ENCODE peak calls at places on chromosomes 16 and 17, in four cellular contexts. One of them, this sample, is unnamed.

GRCh38 chr16:58099097-58099955 is 29.9 kb downstream of the CFAP20 start:
- DNase-seq in astrocyte of the cerebellum: no peak
- DNase-seq in Calu3: no peak
- DNase-seq in uterus: no peak
- DNase-seq in this sample: no peak

GRCh38 chr16:61890346-61890745 is 145.9 kb downstream of the CDH8 start:
- DNase-seq in astrocyte of the cerebellum: no peak
- DNase-seq in Calu3: no peak
- DNase-seq in uterus: no peak
- DNase-seq in this sample: no peak

GRCh38 chr17:45230410-45230786 is 8.7 kb downstream of the FMNL1 start:
- DNase-seq in astrocyte of the cerebellum: no peak
- DNase-seq in Calu3: no peak
- DNase-seq in uterus: no peak
- DNase-seq in this sample: no peak

GRCh38 chr16:80670170-80670865 is 129.5 kb downstream of the DYNLRB2 start:
- DNase-seq in astrocyte of the cerebellum: no peak
- DNase-seq in Calu3: no peak
- DNase-seq in uterus: no peak
- DNase-seq in this sample: no peak

GRCh38 chr17:44926841-44927525 is 11.7 kb upstream of the GFAP start:
- DNase-seq in astrocyte of the cerebellum: no peak
- DNase-seq in Calu3: no peak
- DNase-seq in uterus: no peak
- DNase-seq in this sample: no peak

GRCh38 chr16:1677339-1677738 is 740 bp upstream of the JPT2 start:
- DNase-seq in astrocyte of the cerebellum: no peak
- DNase-seq in Calu3: no peak
- DNase-seq in uterus: no peak
- DNase-seq in this sample: no peak

GRCh38 chr17:21537302-21537701 is 155.0 kb upstream of the KCNJ18 start:
- DNase-seq in astrocyte of the cerebellum: no peak
- DNase-seq in Calu3: no peak
- DNase-seq in uterus: no peak
- DNase-seq in this sample: no peak

GRCh38 chr17:31680126-31680525 is 178.9 kb downstream of the COPRS start:
- DNase-seq in astrocyte of the cerebellum: no peak
- DNase-seq in Calu3: no peak
- DNase-seq in uterus: no peak
- DNase-seq in this sample: no peak

GRCh38 chr17:78241277-78242023 is 10.0 kb downstream of the TMEM235 start:
- DNase-seq in astrocyte of the cerebellum: no peak
- DNase-seq in Calu3: no peak
- DNase-seq in uterus: no peak
- DNase-seq in this sample: no peak

GRCh38 chr17:17558431-17558830 is 33.1 kb downstream of the PEMT start:
- DNase-seq in astrocyte of the cerebellum: no peak
- DNase-seq in Calu3: no peak
- DNase-seq in uterus: no peak
- DNase-seq in this sample: no peak

GRCh38 chr16:17396762-17397498 is 73.8 kb downstream of the XYLT1 start:
- DNase-seq in astrocyte of the cerebellum: no peak
- DNase-seq in Calu3: peak; percentile 68
- DNase-seq in uterus: no peak
- DNase-seq in this sample: no peak

GRCh38 chr17:73165616-73166404 is 1.0 kb downstream of the SSTR2 start:
- DNase-seq in astrocyte of the cerebellum: no peak
- DNase-seq in Calu3: peak; percentile 13
- DNase-seq in uterus: no peak
- DNase-seq in this sample: peak; percentile 38

GRCh38 chr17:48024149-48025039 is 13.2 kb downstream of the COPZ2 start:
- DNase-seq in astrocyte of the cerebellum: no peak
- DNase-seq in Calu3: peak; percentile 82
- DNase-seq in uterus: peak; percentile 39
- DNase-seq in this sample: peak; percentile 44

GRCh38 chr17:28718317-28718672 is 627 bp upstream of the RAB34 start:
- DNase-seq in astrocyte of the cerebellum: no peak
- DNase-seq in Calu3: no peak
- DNase-seq in uterus: no peak
- DNase-seq in this sample: no peak

GRCh38 chr16:86378831-86379504 is 131.4 kb upstream of the FOXF1 start:
- DNase-seq in astrocyte of the cerebellum: no peak
- DNase-seq in Calu3: no peak
- DNase-seq in uterus: no peak
- DNase-seq in this sample: no peak

GRCh38 chr17:43723697-43724359 is 34.8 kb downstream of the SOST start:
- DNase-seq in astrocyte of the cerebellum: no peak
- DNase-seq in Calu3: peak; percentile 13
- DNase-seq in uterus: no peak
- DNase-seq in this sample: no peak

GRCh38 chr16:87601322-87602004 is 845 bp upstream of the JPH3 start:
- DNase-seq in astrocyte of the cerebellum: no peak
- DNase-seq in Calu3: no peak
- DNase-seq in uterus: no peak
- DNase-seq in this sample: no peak

GRCh38 chr16:89616576-89617437 is 3.4 kb downstream of the DPEP1 start:
- DNase-seq in astrocyte of the cerebellum: no peak
- DNase-seq in Calu3: no peak
- DNase-seq in uterus: no peak
- DNase-seq in this sample: no peak

GRCh38 chr16:24975428-24975889 is 39.7 kb downstream of the ARHGAP17 start:
- DNase-seq in astrocyte of the cerebellum: no peak
- DNase-seq in Calu3: peak; percentile 21
- DNase-seq in uterus: no peak
- DNase-seq in this sample: no peak

GRCh38 chr17:38460082-38460715 is 31.9 kb downstream of the ARHGAP23 start:
- DNase-seq in astrocyte of the cerebellum: no peak
- DNase-seq in Calu3: no peak
- DNase-seq in uterus: no peak
- DNase-seq in this sample: no peak

GRCh38 chr17:35372846-35373531 is 432 bp downstream of the SLFN11 start:
- DNase-seq in astrocyte of the cerebellum: no peak
- DNase-seq in Calu3: peak; percentile 53
- DNase-seq in uterus: peak; percentile 25
- DNase-seq in this sample: no peak

GRCh38 chr17:80029235-80029974 is 6.3 kb downstream of the TBC1D16 start:
- DNase-seq in astrocyte of the cerebellum: peak; percentile 65
- DNase-seq in Calu3: peak; percentile 29
- DNase-seq in uterus: peak; percentile 87
- DNase-seq in this sample: peak; percentile 78

GRCh38 chr17:27354491-27355081 is 60.7 kb downstream of the WSB1 start:
- DNase-seq in astrocyte of the cerebellum: no peak
- DNase-seq in Calu3: peak; percentile 11
- DNase-seq in uterus: no peak
- DNase-seq in this sample: no peak

GRCh38 chr16:79184464-79184863 is 416.1 kb downstream of the MAF start:
- DNase-seq in astrocyte of the cerebellum: no peak
- DNase-seq in Calu3: no peak
- DNase-seq in uterus: no peak
- DNase-seq in this sample: no peak

DNA sequence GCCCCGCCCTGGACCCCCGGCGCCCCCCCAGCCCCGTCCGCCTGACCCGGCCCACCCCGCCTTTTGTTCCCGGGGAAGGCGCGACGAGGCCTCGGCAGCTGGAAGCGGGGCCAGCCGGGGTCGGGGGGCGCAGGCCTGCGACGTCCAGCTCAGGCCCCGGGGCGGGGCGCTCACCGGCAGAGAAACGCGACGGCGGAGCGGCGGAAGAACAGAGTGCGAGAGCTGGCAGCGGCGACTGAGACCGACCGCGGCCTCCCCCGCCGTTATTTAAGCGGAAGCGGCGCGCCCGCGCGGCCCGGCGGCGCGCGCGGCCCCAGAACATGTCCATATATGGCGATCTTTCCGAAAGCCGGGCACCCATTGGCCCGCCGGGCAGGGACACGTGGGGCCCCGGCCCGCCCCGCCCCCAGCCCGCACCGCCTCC is at the start of gene ACTG1:
- DNase-seq in astrocyte of the cerebellum: peak; percentile 78
- DNase-seq in Calu3: peak; percentile 93
- DNase-seq in uterus: peak; percentile 96
- DNase-seq in this sample: peak; percentile 89
- TF ChIP-seq CTCF in astrocyte of the cerebellum: no peak
- TF ChIP-seq CTCF in Calu3: no peak
- TF ChIP-seq CTCF in uterus: no peak
- TF ChIP-seq CTCF in this sample: no peak

GRCh38 chr16:48231675-48232214 is 12.4 kb upstream of the LONP2 start:
- DNase-seq in astrocyte of the cerebellum: peak; percentile 4
- DNase-seq in Calu3: peak; percentile 57
- DNase-seq in uterus: peak; percentile 16
- DNase-seq in this sample: peak; percentile 58
- TF ChIP-seq CTCF in astrocyte of the cerebellum: peak; percentile 64
- TF ChIP-seq CTCF in Calu3: peak; percentile 66
- TF ChIP-seq CTCF in uterus: no peak
- TF ChIP-seq CTCF in this sample: peak; percentile 27

GRCh38 chr16:67246081-67246944 is 968 bp downstream of the FHOD1 start:
- DNase-seq in astrocyte of the cerebellum: peak; percentile 70
- DNase-seq in Calu3: peak; percentile 96
- DNase-seq in uterus: peak; percentile 77
- DNase-seq in this sample: peak; percentile 87
- TF ChIP-seq CTCF in astrocyte of the cerebellum: peak; percentile 57
- TF ChIP-seq CTCF in Calu3: no peak
- TF ChIP-seq CTCF in uterus: peak; percentile 21
- TF ChIP-seq CTCF in this sample: peak; percentile 2

GRCh38 chr16:29908719-29909220 is 8.5 kb downstream of the ASPHD1 start:
- DNase-seq in astrocyte of the cerebellum: no peak
- DNase-seq in Calu3: no peak
- DNase-seq in uterus: no peak
- DNase-seq in this sample: no peak

GRCh38 chr16:29909398-29909797 is 9.1 kb downstream of the ASPHD1 start:
- DNase-seq in astrocyte of the cerebellum: no peak
- DNase-seq in Calu3: no peak
- DNase-seq in uterus: no peak
- DNase-seq in this sample: no peak

GRCh38 chr16:29912087-29912486 is 11.8 kb downstream of the ASPHD1 start:
- DNase-seq in astrocyte of the cerebellum: no peak
- DNase-seq in Calu3: no peak
- DNase-seq in uterus: no peak
- DNase-seq in this sample: no peak

GRCh38 chr16:29911676-29912010 is 11.4 kb downstream of the ASPHD1 start:
- DNase-seq in astrocyte of the cerebellum: no peak
- DNase-seq in Calu3: no peak
- DNase-seq in uterus: no peak
- DNase-seq in this sample: no peak

GRCh38 chr16:29910819-29911675 is 10.8 kb downstream of the ASPHD1 start:
- DNase-seq in astrocyte of the cerebellum: no peak
- DNase-seq in Calu3: no peak
- DNase-seq in uterus: no peak
- DNase-seq in this sample: no peak
- TF ChIP-seq CTCF in astrocyte of the cerebellum: no peak
- TF ChIP-seq CTCF in Calu3: no peak
- TF ChIP-seq CTCF in uterus: no peak
- TF ChIP-seq CTCF in this sample: no peak

GRCh38 chr17:67221062-67221998 is 23.7 kb downstream of the HELZ start:
- DNase-seq in astrocyte of the cerebellum: peak; percentile 33
- DNase-seq in Calu3: peak; percentile 37
- DNase-seq in uterus: no peak
- DNase-seq in this sample: peak; percentile 30
- TF ChIP-seq CTCF in astrocyte of the cerebellum: peak; percentile 65
- TF ChIP-seq CTCF in Calu3: peak; percentile 48
- TF ChIP-seq CTCF in uterus: no peak
- TF ChIP-seq CTCF in this sample: no peak

GRCh38 chr17:50149425-50150353 is 788 bp downstream of the PPP1R9B start:
- DNase-seq in astrocyte of the cerebellum: no peak
- DNase-seq in Calu3: peak; percentile 78
- DNase-seq in uterus: peak; percentile 52
- DNase-seq in this sample: peak; percentile 63
- TF ChIP-seq CTCF in astrocyte of the cerebellum: peak; percentile 3
- TF ChIP-seq CTCF in Calu3: no peak
- TF ChIP-seq CTCF in uterus: no peak
- TF ChIP-seq CTCF in this sample: no peak